ENCODE peak calls at places on chromosomes 13 and 19, in nine cellular contexts. U is stimulated activated CD8-positive, alpha-beta memory T cell treated with anti-CD3 and anti-CD28 coated beads, Interleukin-15, amount 100 ng/mL, for 4 hours; G is CD8-positive, alpha-beta T cell; P is GM12878; A is tibial nerve; D is hypothalamus; X is foreskin keratinocyte; C is activated CD4-positive, alpha-beta T cell treated with anti-CD3 and anti-CD28 coated beads, Interleukin-2, amount 50 U/mL, for 48 hours; V is SW 1271. Z is an unnamed sample.

GRCh38 chr19:47497073-47497766 is 13.2 kb upstream of the KPTN start:
- DNase-seq in U (no peak), G (no peak), P (no peak), A (no peak), D (no peak), X (no peak), C (no peak), V (no peak), Z (no peak)

GRCh38 chr13:54198911-54199310 is 1170.3 kb downstream of the OLFM4 start:
- DNase-seq in U (no peak), G (no peak), P (no peak), A (no peak), D (no peak), X (no peak), C (no peak), V (no peak), Z (no peak)

GRCh38 chr19:49592486-49593232 is 1.7 kb downstream of the PRR12 start:
- DNase-seq in U (no peak), G (no peak), P (no peak), A (no peak), D (no peak), X (no peak), C (peak; percentile 31), V (peak; percentile 30), Z (no peak)

GRCh38 chr19:861756-862528 is 2.5 kb downstream of the CFD start:
- DNase-seq in U (no peak), G (peak; percentile 78), P (no peak), A (no peak), D (no peak), X (no peak), C (peak; percentile 68), V (no peak), Z (no peak)

GRCh38 chr13:100646030-100646673 is 28.4 kb downstream of the TMTC4 start:
- DNase-seq in U (no peak), G (no peak), P (no peak), A (no peak), D (peak; percentile 5), X (peak; percentile 10), C (peak; percentile 9), V (no peak), Z (no peak)

GRCh38 chr19:45528744-45529453 is 21.6 kb downstream of the VASP start:
- DNase-seq in U (no peak), G (peak; percentile 32), P (no peak), A (no peak), D (no peak), X (peak; percentile 75), C (peak; percentile 22), V (no peak), Z (no peak)

GRCh38 chr13:48621056-48621455 is 32.7 kb upstream of the CYSLTR2 start:
- DNase-seq in U (no peak), G (no peak), P (no peak), A (no peak), D (no peak), X (no peak), C (no peak), V (no peak), Z (no peak)

GRCh38 chr13:49838989-49839388 is 46.5 kb upstream of the KPNA3 start:
- DNase-seq in U (no peak), G (no peak), P (no peak), A (no peak), D (no peak), X (no peak), C (no peak), V (no peak), Z (no peak)

GRCh38 chr19:33773704-33774624 is 22.7 kb upstream of the KCTD15 start:
- DNase-seq in U (no peak), G (no peak), P (no peak), A (no peak), D (no peak), X (no peak), C (no peak), V (no peak), Z (no peak)

GRCh38 chr19:5936308-5936980 is 22.4 kb downstream of the CAPS start:
- DNase-seq in U (no peak), G (no peak), P (no peak), A (no peak), D (no peak), X (no peak), C (no peak), V (no peak), Z (no peak)

GRCh38 chr13:93305886-93306285 is 79.3 kb downstream of the GPC6 start:
- DNase-seq in U (no peak), G (no peak), P (no peak), A (no peak), D (no peak), X (no peak), C (no peak), V (no peak), Z (no peak)

GRCh38 chr19:34501339-34502320 is 20.1 kb downstream of the WTIP start:
- DNase-seq in U (peak; percentile 57), G (peak; percentile 87), P (peak; percentile 25), A (peak; percentile 84), D (peak; percentile 75), X (peak; percentile 54), C (peak; percentile 96), V (peak; percentile 57), Z (peak; percentile 97)

GRCh38 chr13:105219636-105220035 is 1315.8 kb downstream of the EFNB2 start:
- DNase-seq in U (no peak), G (no peak), P (no peak), A (no peak), D (no peak), X (no peak), C (no peak), V (no peak), Z (no peak)

GRCh38 chr19:19403373-19403901 is 2.0 kb upstream of the GATAD2A start:
- DNase-seq in U (no peak), G (peak; percentile 16), P (no peak), A (no peak), D (no peak), X (no peak), C (no peak), V (peak; percentile 23), Z (peak; percentile 71)

GRCh38 chr13:44347301-44347700 is 26.3 kb upstream of the SERP2 start:
- DNase-seq in U (no peak), G (no peak), P (no peak), A (no peak), D (no peak), X (no peak), C (no peak), V (no peak), Z (no peak)

GRCh38 chr19:8352134-8352827 is 9.2 kb upstream of the KANK3 start:
- DNase-seq in U (no peak), G (no peak), P (no peak), A (no peak), D (no peak), X (no peak), C (no peak), V (no peak), Z (no peak)

GRCh38 chr19:48624067-48624594 is 4.8 kb downstream of the SPHK2 start:
- DNase-seq in U (peak; percentile 94), G (peak; percentile 96), P (peak; percentile 81), A (peak; percentile 97), D (peak; percentile 98), X (peak; percentile 83), C (peak; percentile 99), V (no peak), Z (peak; percentile 88)

GRCh38 chr13:110463876-110464510 is 97.5 kb downstream of the RAB20 start:
- DNase-seq in U (no peak), G (no peak), P (no peak), A (no peak), D (no peak), X (no peak), C (no peak), V (no peak), Z (no peak)

GRCh38 chr13:78689011-78689410 is 30.1 kb upstream of the OBI1 start:
- DNase-seq in U (no peak), G (no peak), P (no peak), A (no peak), D (no peak), X (no peak), C (no peak), V (no peak), Z (no peak)

GRCh38 chr19:54136086-54136863 is 1.3 kb upstream of the CNOT3 start:
- DNase-seq in U (no peak), G (no peak), P (no peak), A (no peak), D (no peak), X (no peak), C (no peak), V (no peak), Z (no peak)

GRCh38 chr13:22432690-22433089 is 748.1 kb upstream of the SGCG start:
- DNase-seq in U (no peak), G (no peak), P (no peak), A (no peak), D (no peak), X (no peak), C (no peak), V (no peak), Z (no peak)